ENCODE peak calls at places on chromosomes 6 and 20, in six cellular contexts. One of them, this sample, is unnamed.

GRCh38 chr20:44217342-44218092 is 6.9 kb upstream of the OSER1 start:
- DNase-seq in activated CD4-positive, alpha-beta T cell treated with anti-CD3 and anti-CD28 coated beads, Interleukin-2, amount 50 U/mL, for 4 hours: peak; percentile 50
- DNase-seq in brain microvascular endothelial cell: peak; percentile 58
- DNase-seq in AG09319: peak; percentile 43
- DNase-seq in OCI-LY7: peak; percentile 68
- DNase-seq in CD4-positive, alpha-beta memory T cell: peak; percentile 70
- DNase-seq in this sample: peak; percentile 66

GRCh38 chr6:125732398-125732797 is 17.0 kb upstream of the HEY2 start:
- DNase-seq in activated CD4-positive, alpha-beta T cell treated with anti-CD3 and anti-CD28 coated beads, Interleukin-2, amount 50 U/mL, for 4 hours: no peak
- DNase-seq in brain microvascular endothelial cell: no peak
- DNase-seq in AG09319: no peak
- DNase-seq in OCI-LY7: no peak
- DNase-seq in CD4-positive, alpha-beta memory T cell: no peak
- DNase-seq in this sample: no peak

GRCh38 chr20:47676219-47676721 is 109.0 kb downstream of the SULF2 start:
- DNase-seq in activated CD4-positive, alpha-beta T cell treated with anti-CD3 and anti-CD28 coated beads, Interleukin-2, amount 50 U/mL, for 4 hours: no peak
- DNase-seq in brain microvascular endothelial cell: no peak
- DNase-seq in AG09319: no peak
- DNase-seq in OCI-LY7: no peak
- DNase-seq in CD4-positive, alpha-beta memory T cell: no peak
- DNase-seq in this sample: peak; percentile 70

GRCh38 chr20:44979090-44979621 is 12.8 kb downstream of the STK4 start:
- DNase-seq in activated CD4-positive, alpha-beta T cell treated with anti-CD3 and anti-CD28 coated beads, Interleukin-2, amount 50 U/mL, for 4 hours: peak; percentile 51
- DNase-seq in brain microvascular endothelial cell: peak; percentile 63
- DNase-seq in AG09319: no peak
- DNase-seq in OCI-LY7: peak; percentile 86
- DNase-seq in CD4-positive, alpha-beta memory T cell: peak; percentile 86
- DNase-seq in this sample: no peak

GRCh38 chr6:107820571-107821261 is 3.4 kb downstream of the SCML4 start:
- DNase-seq in activated CD4-positive, alpha-beta T cell treated with anti-CD3 and anti-CD28 coated beads, Interleukin-2, amount 50 U/mL, for 4 hours: peak; percentile 24
- DNase-seq in brain microvascular endothelial cell: no peak
- DNase-seq in AG09319: no peak
- DNase-seq in OCI-LY7: no peak
- DNase-seq in CD4-positive, alpha-beta memory T cell: peak; percentile 42
- DNase-seq in this sample: peak; percentile 42

GRCh38 chr6:53165333-53165732 is 16.7 kb upstream of the GCM1 start:
- DNase-seq in activated CD4-positive, alpha-beta T cell treated with anti-CD3 and anti-CD28 coated beads, Interleukin-2, amount 50 U/mL, for 4 hours: no peak
- DNase-seq in brain microvascular endothelial cell: no peak
- DNase-seq in AG09319: no peak
- DNase-seq in OCI-LY7: no peak
- DNase-seq in CD4-positive, alpha-beta memory T cell: no peak
- DNase-seq in this sample: no peak

GRCh38 chr6:156873654-156874380 is 96.6 kb downstream of the ARID1B start:
- DNase-seq in activated CD4-positive, alpha-beta T cell treated with anti-CD3 and anti-CD28 coated beads, Interleukin-2, amount 50 U/mL, for 4 hours: no peak
- DNase-seq in brain microvascular endothelial cell: no peak
- DNase-seq in AG09319: no peak
- DNase-seq in OCI-LY7: no peak
- DNase-seq in CD4-positive, alpha-beta memory T cell: no peak
- DNase-seq in this sample: no peak

GRCh38 chr6:168052291-168052891 is 26.6 kb downstream of the FRMD1 start:
- DNase-seq in activated CD4-positive, alpha-beta T cell treated with anti-CD3 and anti-CD28 coated beads, Interleukin-2, amount 50 U/mL, for 4 hours: no peak
- DNase-seq in brain microvascular endothelial cell: no peak
- DNase-seq in AG09319: no peak
- DNase-seq in OCI-LY7: no peak
- DNase-seq in CD4-positive, alpha-beta memory T cell: no peak
- DNase-seq in this sample: no peak

GRCh38 chr6:82032444-82032843 is 215.1 kb downstream of the IBTK start:
- DNase-seq in activated CD4-positive, alpha-beta T cell treated with anti-CD3 and anti-CD28 coated beads, Interleukin-2, amount 50 U/mL, for 4 hours: no peak
- DNase-seq in brain microvascular endothelial cell: no peak
- DNase-seq in AG09319: no peak
- DNase-seq in OCI-LY7: no peak
- DNase-seq in CD4-positive, alpha-beta memory T cell: no peak
- DNase-seq in this sample: no peak

GRCh38 chr20:42701948-42702347 is 487.8 kb downstream of the PTPRT start:
- DNase-seq in activated CD4-positive, alpha-beta T cell treated with anti-CD3 and anti-CD28 coated beads, Interleukin-2, amount 50 U/mL, for 4 hours: no peak
- DNase-seq in brain microvascular endothelial cell: no peak
- DNase-seq in AG09319: no peak
- DNase-seq in OCI-LY7: no peak
- DNase-seq in CD4-positive, alpha-beta memory T cell: no peak
- DNase-seq in this sample: no peak

GRCh38 chr6:12113190-12113578 is 101.1 kb downstream of the HIVEP1 start:
- DNase-seq in activated CD4-positive, alpha-beta T cell treated with anti-CD3 and anti-CD28 coated beads, Interleukin-2, amount 50 U/mL, for 4 hours: no peak
- DNase-seq in brain microvascular endothelial cell: peak; percentile 91
- DNase-seq in AG09319: no peak
- DNase-seq in OCI-LY7: no peak
- DNase-seq in CD4-positive, alpha-beta memory T cell: no peak
- DNase-seq in this sample: no peak

GRCh38 chr6:153767127-153767526 is 271.9 kb upstream of the OPRM1 start:
- DNase-seq in activated CD4-positive, alpha-beta T cell treated with anti-CD3 and anti-CD28 coated beads, Interleukin-2, amount 50 U/mL, for 4 hours: no peak
- DNase-seq in brain microvascular endothelial cell: no peak
- DNase-seq in AG09319: no peak
- DNase-seq in OCI-LY7: no peak
- DNase-seq in CD4-positive, alpha-beta memory T cell: no peak
- DNase-seq in this sample: no peak

GRCh38 chr20:43459022-43459942 is 1.6 kb downstream of the SRSF6 start:
- DNase-seq in activated CD4-positive, alpha-beta T cell treated with anti-CD3 and anti-CD28 coated beads, Interleukin-2, amount 50 U/mL, for 4 hours: no peak
- DNase-seq in brain microvascular endothelial cell: peak; percentile 12
- DNase-seq in AG09319: no peak
- DNase-seq in OCI-LY7: peak; percentile 17
- DNase-seq in CD4-positive, alpha-beta memory T cell: no peak
- DNase-seq in this sample: no peak